ENCODE peak calls at places on chromosomes 7 and 10, in ten cellular contexts. K is mesendoderm; Z is tibial artery; V is mesenchymal stem cell; F is cardiac muscle cell; S is CD8-positive, alpha-beta T cell; G is fibroblast of mammary gland; X is fibroblast of the aortic adventitia; A is esophagus squamous epithelium; I is lung. P is an unnamed sample.

GRCh38 chr10:31413325-31413724 is 94.3 kb downstream of the ZEB1 start:
- DNase-seq in K (no peak), Z (no peak), V (peak; percentile 39), F (no peak), S (no peak), G (no peak), X (peak; percentile 46), A (no peak), I (no peak), P (no peak)

GRCh38 chr7:83701744-83702143 is 52.8 kb upstream of the SEMA3E start:
- DNase-seq in K (no peak), Z (no peak), V (no peak), F (no peak), S (no peak), G (peak; percentile 0), X (peak; percentile 30), A (no peak), I (no peak), P (no peak)

GRCh38 chr10:3538291-3538849 is 246.6 kb downstream of the KLF6 start:
- DNase-seq in K (peak; percentile 20), Z (no peak), V (peak; percentile 58), F (no peak), S (no peak), G (no peak), X (no peak), A (no peak), I (peak; percentile 23), P (no peak)

GRCh38 chr10:119029613-119030420 is at the start of gene NANOS1:
- DNase-seq in K (peak; percentile 59), Z (peak; percentile 60), V (no peak), F (peak; percentile 58), S (peak; percentile 19), G (no peak), X (no peak), A (no peak), I (no peak), P (no peak)

GRCh38 chr7:103689262-103689661 is 243.3 kb upstream of the SLC26A5 start:
- DNase-seq in K (no peak), Z (no peak), V (no peak), F (no peak), S (no peak), G (peak; percentile 19), X (no peak), A (no peak), I (no peak), P (no peak)

GRCh38 chr7:88835147-88835728 is 39.7 kb upstream of the TEX47 start:
- DNase-seq in K (peak; percentile 71), Z (no peak), V (no peak), F (peak; percentile 50), S (no peak), G (peak; percentile 26), X (peak; percentile 1), A (no peak), I (no peak), P (peak; percentile 4)

GRCh38 chr7:41629711-41630111 is 73.2 kb downstream of the INHBA start:
- DNase-seq in K (no peak), Z (no peak), V (no peak), F (no peak), S (no peak), G (peak; percentile 59), X (peak; percentile 66), A (no peak), I (no peak), P (no peak)

GRCh38 chr7:1192171-1192676 is 32.2 kb upstream of the ZFAND2A start:
- DNase-seq in K (no peak), Z (no peak), V (peak; percentile 90), F (no peak), S (no peak), G (peak; percentile 82), X (peak; percentile 69), A (no peak), I (no peak), P (peak; percentile 44)

GRCh38 chr10:12709516-12709915 is 292.0 kb downstream of the CCDC3 start:
- DNase-seq in K (no peak), Z (no peak), V (no peak), F (no peak), S (no peak), G (peak; percentile 44), X (peak; percentile 65), A (no peak), I (no peak), P (no peak)

GRCh38 chr10:60346661-60347060 is 43.0 kb downstream of the ANK3 start:
- DNase-seq in K (no peak), Z (no peak), V (no peak), F (no peak), S (no peak), G (peak; percentile 14), X (no peak), A (no peak), I (no peak), P (no peak)

GRCh38 chr7:23454880-23455526 is 15.3 kb downstream of the IGF2BP3 start:
- DNase-seq in K (peak; percentile 88), Z (no peak), V (no peak), F (no peak), S (no peak), G (no peak), X (no peak), A (no peak), I (no peak), P (no peak)

GRCh38 chr7:130909881-130910672 is 176.1 kb upstream of the KLF14 start:
- DNase-seq in K (no peak), Z (no peak), V (peak; percentile 81), F (no peak), S (no peak), G (peak; percentile 73), X (peak; percentile 75), A (no peak), I (no peak), P (no peak)

GRCh38 chr10:24718031-24718855 is 5.4 kb downstream of the ARHGAP21 start:
- DNase-seq in K (no peak), Z (no peak), V (peak; percentile 85), F (no peak), S (no peak), G (peak; percentile 87), X (peak; percentile 86), A (no peak), I (no peak), P (no peak)
- H3K4me3 ChIP-seq in K (no peak overlapping the region), Z (no peak overlapping the region), V (peak overlapping the region; percentile 93), F (no peak overlapping the region), S (no peak overlapping the region), G (peak overlapping the region; percentile 17), X (peak overlapping the region; percentile 78), A (no peak overlapping the region), I (no peak overlapping the region), P (no peak overlapping the region)

GRCh38 chr7:99139031-99139430 is 4.9 kb downstream of the SMURF1 start:
- DNase-seq in K (no peak), Z (no peak), V (no peak), F (no peak), S (no peak), G (peak; percentile 63), X (peak; percentile 74), A (no peak), I (no peak), P (no peak)

GRCh38 chr7:99135938-99136337 is 8.0 kb downstream of the SMURF1 start:
- DNase-seq in K (no peak), Z (no peak), V (no peak), F (no peak), S (no peak), G (no peak), X (no peak), A (no peak), I (no peak), P (no peak)

GRCh38 chr7:99133766-99134564 is 9.9 kb downstream of the SMURF1 start:
- DNase-seq in K (no peak), Z (no peak), V (no peak), F (no peak), S (no peak), G (no peak), X (no peak), A (no peak), I (no peak), P (no peak)

GRCh38 chr7:99140813-99141212 is 3.1 kb downstream of the SMURF1 start:
- DNase-seq in K (no peak), Z (no peak), V (no peak), F (no peak), S (no peak), G (no peak), X (no peak), A (no peak), I (no peak), P (no peak)

GRCh38 chr7:99137418-99138180 is 6.3 kb downstream of the SMURF1 start:
- DNase-seq in K (peak; percentile 98), Z (no peak), V (peak; percentile 80), F (peak; percentile 78), S (no peak), G (peak; percentile 73), X (peak; percentile 93), A (no peak), I (no peak), P (peak; percentile 69)
- H3K4me3 ChIP-seq in K (no peak overlapping the region), Z (peak overlapping the region; percentile 19), V (peak overlapping the region; percentile 60), F (no peak overlapping the region), S (no peak overlapping the region), G (no peak overlapping the region), X (peak overlapping the region; percentile 53), A (peak overlapping the region; percentile 37), I (no peak overlapping the region), P (peak overlapping the region; percentile 1)

DNA sequence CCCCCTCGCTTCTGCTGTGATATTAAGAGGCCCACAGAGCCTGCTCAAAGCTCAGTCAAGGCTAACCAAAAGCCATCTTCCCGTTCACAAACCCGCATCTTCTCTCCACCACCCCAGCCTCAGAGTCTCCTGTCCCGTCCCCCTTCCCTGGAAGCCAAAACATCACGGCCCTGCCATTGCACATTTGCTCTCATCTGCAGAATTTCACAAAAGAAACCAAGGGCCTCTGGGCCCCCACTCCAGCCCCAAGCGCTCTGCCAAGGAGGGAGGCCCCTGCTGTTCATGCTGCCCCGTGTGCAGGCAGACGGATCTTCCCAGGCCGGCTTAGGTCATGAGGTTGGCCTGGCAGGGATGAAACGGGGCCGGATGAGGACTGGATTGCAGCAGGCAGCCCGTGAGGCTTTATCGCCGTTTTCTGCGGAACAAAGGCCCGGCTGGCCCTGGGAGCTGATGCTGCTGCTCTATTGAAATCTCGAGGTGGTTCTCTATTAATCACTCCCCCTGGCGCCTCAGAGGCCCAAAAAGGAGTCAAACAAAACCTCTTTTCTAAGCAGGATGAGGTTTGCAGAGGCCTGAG is 31.5 kb upstream of the FOXK1 start:
- DNase-seq in K (peak; percentile 18), Z (no peak), V (no peak), F (no peak), S (no peak), G (peak; percentile 44), X (peak; percentile 72), A (no peak), I (no peak), P (no peak)
- H3K4me3 ChIP-seq in K (no peak overlapping the region), Z (no peak overlapping the region), V (peak overlapping the region; percentile 24), F (no peak overlapping the region), S (no peak overlapping the region), G (no peak overlapping the region), X (no peak overlapping the region), A (no peak overlapping the region), I (no peak overlapping the region), P (no peak overlapping the region)

DNA sequence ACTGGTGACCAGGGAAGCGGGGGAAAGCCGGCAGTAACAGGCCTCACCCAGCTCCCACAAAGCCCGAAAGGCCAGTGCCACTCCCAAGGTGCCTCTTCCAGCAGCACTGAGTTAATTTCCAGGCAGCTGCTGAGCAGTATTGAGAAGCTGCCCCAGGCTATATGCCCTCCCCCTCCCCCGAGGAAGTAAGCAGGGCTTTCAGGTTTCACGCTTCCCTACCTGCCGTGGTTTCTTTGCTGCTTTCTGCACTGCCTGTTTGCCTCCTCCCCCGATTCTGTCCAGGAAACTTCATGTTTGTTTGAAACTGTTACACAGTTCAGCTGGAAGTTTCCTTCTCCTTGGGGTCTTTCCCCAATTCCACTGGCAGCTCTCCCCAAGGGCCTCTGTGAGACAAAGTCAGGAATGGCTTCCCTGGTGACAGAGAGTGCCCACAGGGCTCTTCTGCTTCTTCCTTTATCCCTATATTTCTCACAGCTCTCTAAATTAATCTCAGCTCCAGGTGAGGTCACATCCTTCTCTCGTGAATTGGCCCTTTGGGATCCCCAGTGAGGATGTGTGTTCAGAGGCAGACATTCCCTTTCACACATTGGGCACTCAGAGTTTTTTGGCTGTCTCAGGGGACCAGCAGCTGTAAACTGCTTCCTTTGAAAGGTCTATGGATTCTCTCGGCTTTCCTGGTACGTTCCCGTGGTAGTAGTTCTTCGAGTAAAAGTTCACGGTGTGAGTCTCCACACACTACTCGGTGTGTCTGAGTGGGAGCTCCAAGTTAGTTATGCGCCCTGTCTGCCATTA is 19.4 kb downstream of the C1GALT1 start:
- DNase-seq in K (peak; percentile 93), Z (no peak), V (no peak), F (no peak), S (peak; percentile 49), G (no peak), X (no peak), A (no peak), I (no peak), P (peak; percentile 50)
- H3K4me3 ChIP-seq in K (no peak overlapping the region), Z (no peak overlapping the region), V (no peak overlapping the region), F (no peak overlapping the region), S (peak overlapping the region; percentile 24), G (no peak overlapping the region), X (no peak overlapping the region), A (peak overlapping the region; percentile 28), I (no peak overlapping the region), P (no peak overlapping the region)